ENCODE peak calls at places on chromosomes 2 and 18, in four cellular contexts. G, M, O and S are unnamed samples.
A peak's percentile ranks its signal among the peaks of the same experiment; 100 is the strongest.

GRCh38 chr2:19124135-19124534 is 234.3 kb downstream of the OSR1 start:
- DNase-seq in O (no peak), G (no peak), M (peak; percentile 42), S (no peak)

GRCh38 chr2:48126180-48126579 is 219.9 kb upstream of the FBXO11 start:
- DNase-seq in M (no peak), G (peak; percentile 58), O (no peak), S (no peak)

GRCh38 chr18:77052297-77052645 is 80.3 kb downstream of the MBP start:
- DNase-seq in M (no peak), O (peak; percentile 40), G (no peak), S (no peak)

GRCh38 chr18:332721-333513 is 65.1 kb upstream of the THOC1 start:
- DNase-seq in O (peak; percentile 55), G (no peak), M (no peak), S (no peak)

GRCh38 chr18:23894661-23895175 is 119.8 kb upstream of the TTC39C start:
- DNase-seq in O (peak; percentile 49), G (no peak), M (no peak), S (no peak)

GRCh38 chr2:170739048-170739447 is 23.9 kb downstream of the SP5 start:
- DNase-seq in O (no peak), M (peak; percentile 60), G (no peak), S (no peak)

GRCh38 chr2:232865165-232865564 is 4.9 kb upstream of the SNORC start:
- DNase-seq in M (no peak), G (no peak), O (no peak), S (no peak)

GRCh38 chr2:240519396-240520142 is 38.2 kb downstream of the ANKMY1 start:
- DNase-seq in M (no peak), G (no peak), O (no peak), S (no peak)

GRCh38 chr2:134628453-134628852 is 90.3 kb downstream of the TMEM163 start:
- DNase-seq in G (no peak), M (no peak), O (no peak), S (no peak)

GRCh38 chr2:112646102-112646719 is 472 bp downstream of the SLC20A1 start:
- DNase-seq in O (peak; percentile 94), M (no peak), G (no peak), S (peak; percentile 73)

GRCh38 chr2:17555150-17555549 is 14.7 kb downstream of the VSNL1 start:
- DNase-seq in M (no peak), G (no peak), O (no peak), S (no peak)

GRCh38 chr18:36389027-36389426 is 91.5 kb downstream of the FHOD3 start:
- DNase-seq in G (no peak), M (no peak), O (no peak), S (no peak)

GRCh38 chr2:151849413-151850010 is 21.3 kb upstream of the ARL5A start:
- DNase-seq in O (no peak), G (no peak), M (peak; percentile 18), S (no peak)

GRCh38 chr2:168119519-168120141 is 127.8 kb downstream of the STK39 start:
- DNase-seq in G (no peak), O (no peak), M (peak; percentile 65), S (no peak)

GRCh38 chr2:100588071-100588786 is 25.4 kb downstream of the PDCL3 start:
- DNase-seq in O (no peak), M (peak; percentile 38), G (no peak), S (no peak)

GRCh38 chr18:79328917-79329316 is 66.8 kb upstream of the NFATC1 start:
- DNase-seq in G (no peak), M (no peak), O (no peak), S (no peak)

GRCh38 chr18:26618130-26618529 is 69.8 kb upstream of the KCTD1 start:
- DNase-seq in M (no peak), G (no peak), O (no peak), S (no peak)

GRCh38 chr2:95401480-95401879 is 1.0 kb upstream of the FAHD2A start:
- DNase-seq in M (no peak), O (no peak), G (no peak), S (no peak)

GRCh38 chr2:95399061-95399460 is 3.4 kb upstream of the FAHD2A start:
- DNase-seq in G (no peak), M (no peak), O (no peak), S (no peak)

DNA sequence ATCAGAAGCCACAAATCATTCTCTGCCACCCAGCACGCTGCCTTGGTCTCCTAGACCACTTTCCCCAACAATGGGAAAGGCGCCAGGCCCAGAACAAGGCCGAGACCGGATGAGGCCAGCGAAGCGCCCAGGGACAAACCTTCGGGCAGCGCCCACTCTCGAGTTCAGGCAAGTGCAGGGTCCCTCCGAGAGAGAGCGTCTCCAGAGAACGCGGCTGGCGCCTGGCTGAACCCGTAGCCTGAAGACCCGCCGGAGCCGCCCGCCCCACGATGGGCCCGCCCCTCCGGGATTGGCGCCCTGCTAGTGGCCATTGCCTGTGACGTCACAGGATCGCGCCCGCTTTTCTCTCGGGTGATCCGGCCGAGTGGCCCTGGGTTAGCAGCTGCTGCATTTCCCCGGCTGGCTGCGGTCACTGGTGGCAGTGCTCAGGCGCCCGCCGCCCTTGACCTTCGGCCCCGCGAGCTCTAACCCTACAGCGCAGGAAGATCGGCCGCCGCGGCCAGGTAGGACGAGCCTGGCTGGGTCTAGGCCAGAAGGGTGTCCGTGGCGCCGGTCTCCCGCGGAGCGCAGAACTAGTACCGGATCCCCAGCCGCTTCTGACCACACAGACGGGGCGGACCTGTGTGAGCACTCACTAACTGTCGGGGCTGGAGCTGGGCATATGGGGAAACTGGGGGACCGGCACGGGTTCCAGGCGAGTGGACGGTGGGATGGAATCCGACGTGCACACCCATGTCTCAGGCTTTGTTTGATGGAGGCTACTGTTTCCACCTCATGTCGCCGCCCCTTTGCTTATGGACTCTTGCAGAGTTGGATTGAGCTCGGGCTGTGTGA is at the start of gene FAHD2A:
- DNase-seq in O (peak; percentile 98), G (peak; percentile 96), M (peak; percentile 88), S (peak; percentile 98)
- TF ChIP-seq EP300 in O (no peak), G (no peak), M (no peak), S (no peak)

GRCh38 chr18:56715121-56715520 is 64.0 kb downstream of the WDR7 start:
- DNase-seq in G (no peak), O (no peak), M (no peak), S (no peak)

GRCh38 chr18:56712761-56713160 is 61.6 kb downstream of the WDR7 start:
- DNase-seq in M (no peak), O (no peak), G (no peak), S (no peak)

GRCh38 chr18:56711706-56712445 is 60.7 kb downstream of the WDR7 start:
- DNase-seq in O (no peak), G (no peak), M (no peak), S (no peak)

GRCh38 chr18:56709463-56709862 is 58.3 kb downstream of the WDR7 start:
- DNase-seq in O (no peak), G (no peak), M (peak; percentile 65), S (peak; percentile 23)
- TF ChIP-seq EP300 in O (no peak), G (no peak), M (no peak), S (no peak)

GRCh38 chr2:34529965-34530364 is 930.9 kb upstream of the FAM98A start:
- DNase-seq in G (no peak), M (no peak), O (no peak), S (no peak)

GRCh38 chr2:34533585-34534225 is 934.6 kb upstream of the FAM98A start:
- DNase-seq in M (no peak), O (no peak), G (no peak), S (no peak)

GRCh38 chr2:34534341-34534740 is 935.2 kb upstream of the FAM98A start:
- DNase-seq in G (no peak), M (no peak), O (no peak), S (no peak)
- TF ChIP-seq EP300 in G (no peak), M (no peak), O (no peak), S (no peak)

DNA sequence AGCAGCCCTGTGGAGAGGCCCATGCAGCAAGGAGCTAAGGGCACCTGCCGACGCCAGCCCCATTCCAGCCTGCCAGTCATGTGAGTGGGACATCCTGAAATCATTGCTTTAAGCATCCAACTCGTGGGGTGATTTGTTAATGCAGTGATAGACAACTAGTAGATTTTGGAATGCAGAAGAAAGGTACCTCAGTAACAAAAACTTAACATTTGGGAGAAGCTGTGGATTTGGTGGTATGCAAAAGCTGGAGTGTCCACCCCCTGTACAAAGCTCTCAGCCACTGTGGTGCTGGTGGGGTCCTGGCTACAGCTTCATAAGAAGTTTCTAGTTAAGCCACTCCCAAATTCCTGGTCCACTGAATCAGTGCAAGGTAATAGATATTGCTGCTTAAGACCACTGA is 37.2 kb upstream of the GNAL start:
- DNase-seq in O (no peak), G (no peak), M (no peak), S (no peak)
- TF ChIP-seq EP300 in O (no peak), G (no peak), M (no peak), S (no peak)

GRCh38 chr18:9557250-9557943 is 57.0 kb downstream of the PPP4R1 start:
- DNase-seq in O (no peak), G (no peak), M (no peak), S (no peak)

GRCh38 chr18:9561774-9562173 is 52.6 kb downstream of the PPP4R1 start:
- DNase-seq in G (no peak), M (no peak), O (no peak), S (no peak)

GRCh38 chr18:9558397-9559064 is 55.8 kb downstream of the PPP4R1 start:
- DNase-seq in M (no peak), G (no peak), O (no peak), S (no peak)

GRCh38 chr18:9562584-9562983 is 51.8 kb downstream of the PPP4R1 start:
- DNase-seq in G (no peak), O (no peak), M (no peak), S (no peak)

GRCh38 chr18:9559253-9559652 is 55.1 kb downstream of the PPP4R1 start:
- DNase-seq in G (no peak), O (no peak), M (no peak), S (no peak)
- TF ChIP-seq EP300 in G (no peak), O (no peak), M (no peak), S (no peak)

GRCh38 chr2:11096591-11096990 is 58.7 kb upstream of the SLC66A3 start:
- DNase-seq in G (no peak), M (no peak), O (no peak), S (no peak)
- TF ChIP-seq EP300 in G (no peak), M (no peak), O (no peak), S (no peak)

GRCh38 chr2:61764035-61764800 is 89.6 kb downstream of the FAM161A start:
- DNase-seq in G (peak; percentile 98), M (peak; percentile 100), O (peak; percentile 99), S (peak; percentile 93)
- TF ChIP-seq EP300 in G (peak; percentile 13), M (no peak), O (no peak), S (no peak)